ENCODE peak calls at places on chromosomes 5 and 9, in ten cellular contexts. Q is left lung, I is left ventricle myocardium inferior, A is OCI-LY7, K is heart right ventricle, Y is sigmoid colon, W is breast epithelium, S is RWPE2, N is SK-N-SH, H is adrenal gland. X is an unnamed sample. For H3K4me1, the result is how much of the 10 kb centered on the place peaks cover.

GRCh38 chr9:114288233-114289051 is 34.5 kb upstream of the ORM1 start:
- DNase-seq in Q (peak), I (peak), A (no peak), K (no peak), Y (peak), W (no peak), S (peak), N (no peak), H (no peak), X (peak)

GRCh38 chr5:137622850-137623249 is 113.0 kb downstream of the KLHL3 start:
- DNase-seq in Q (peak), I (peak), A (no peak), K (peak), Y (peak), W (peak), S (no peak), N (no peak), H (peak), X (peak)

GRCh38 chr9:128552744-128553221 is 396 bp downstream of the SPTAN1 start:
- DNase-seq in Q (peak), I (peak), A (peak), K (peak), Y (peak), W (peak), S (no peak), N (peak), H (peak), X (peak)

GRCh38 chr5:157471709-157472108 is 11.7 kb downstream of the NIPAL4 start:
- DNase-seq in Q (no peak), I (no peak), A (peak), K (no peak), Y (no peak), W (no peak), S (no peak), N (peak), H (no peak), X (no peak)

GRCh38 chr5:166165600-166165999 is 2125.8 kb upstream of the WWC1 start:
- DNase-seq in Q (no peak), I (no peak), A (no peak), K (no peak), Y (no peak), W (no peak), S (no peak), N (no peak), H (no peak), X (no peak)

GRCh38 chr9:93124793-93125192 is 9.3 kb downstream of the NINJ1 start:
- DNase-seq in Q (peak), I (no peak), A (no peak), K (no peak), Y (peak), W (no peak), S (peak), N (no peak), H (peak), X (peak)

GRCh38 chr9:132046456-132046855 is 33.2 kb downstream of the MED27 start:
- DNase-seq in Q (no peak), I (no peak), A (no peak), K (no peak), Y (no peak), W (no peak), S (no peak), N (no peak), H (no peak), X (no peak)

GRCh38 chr9:6590329-6590728 is 55.2 kb downstream of the GLDC start:
- DNase-seq in Q (no peak), I (no peak), A (no peak), K (no peak), Y (no peak), W (no peak), S (no peak), N (no peak), H (no peak), X (no peak)

GRCh38 chr5:116375926-116376325 is 198.7 kb downstream of the SEMA6A start:
- DNase-seq in Q (no peak), I (no peak), A (no peak), K (no peak), Y (no peak), W (no peak), S (no peak), N (no peak), H (no peak), X (no peak)

GRCh38 chr5:17105744-17106450 is 111.5 kb upstream of the BASP1 start:
- DNase-seq in Q (no peak), I (peak), A (no peak), K (no peak), Y (no peak), W (no peak), S (no peak), N (no peak), H (no peak), X (peak)

GRCh38 chr5:149666212-149666852 is 63.8 kb upstream of the PPARGC1B start:
- DNase-seq in Q (peak), I (no peak), A (no peak), K (no peak), Y (peak), W (no peak), S (no peak), N (no peak), H (no peak), X (no peak)

GRCh38 chr5:171808951-171809350 is 23.3 kb downstream of the SMIM23 start:
- DNase-seq in Q (no peak), I (no peak), A (no peak), K (no peak), Y (no peak), W (no peak), S (no peak), N (no peak), H (no peak), X (no peak)

GRCh38 chr9:120755827-120756434 is 37.3 kb downstream of the FBXW2 start:
- DNase-seq in Q (no peak), I (no peak), A (peak), K (no peak), Y (no peak), W (peak), S (no peak), N (peak), H (peak), X (peak)

GRCh38 chr9:95684516-95684915 is 167.7 kb upstream of the PTCH1 start:
- DNase-seq in Q (no peak), I (no peak), A (no peak), K (no peak), Y (no peak), W (no peak), S (no peak), N (no peak), H (no peak), X (no peak)

GRCh38 chr9:109934499-109935214 is 154.7 kb downstream of the PALM2AKAP2 start:
- DNase-seq in Q (no peak), I (no peak), A (no peak), K (no peak), Y (no peak), W (no peak), S (no peak), N (no peak), H (no peak), X (no peak)

GRCh38 chr5:170478306-170478705 is 25.5 kb upstream of the KCNIP1 start:
- DNase-seq in Q (no peak), I (no peak), A (no peak), K (no peak), Y (no peak), W (no peak), S (no peak), N (no peak), H (no peak), X (no peak)

GRCh38 chr5:131328536-131329186 is 64.8 kb downstream of the CDC42SE2 start:
- DNase-seq in Q (no peak), I (no peak), A (no peak), K (no peak), Y (no peak), W (no peak), S (no peak), N (no peak), H (no peak), X (no peak)

GRCh38 chr9:93996863-93997262 is 41.7 kb upstream of the BARX1 start:
- DNase-seq in Q (no peak), I (no peak), A (peak), K (no peak), Y (no peak), W (no peak), S (no peak), N (no peak), H (no peak), X (no peak)

GRCh38 chr5:152688561-152689274 is 283.6 kb upstream of the NMUR2 start:
- DNase-seq in Q (peak), I (no peak), A (no peak), K (no peak), Y (no peak), W (peak), S (peak), N (no peak), H (peak), X (peak)

GRCh38 chr5:1174122-1174936 is 27.1 kb upstream of the SLC6A19 start:
- DNase-seq in Q (peak), I (peak), A (peak), K (peak), Y (peak), W (no peak), S (peak), N (peak), H (peak), X (no peak)

GRCh38 chr5:143431789-143432188 is 28.3 kb upstream of the NR3C1 start:
- DNase-seq in Q (no peak), I (no peak), A (peak), K (no peak), Y (no peak), W (no peak), S (no peak), N (no peak), H (no peak), X (no peak)

GRCh38 chr5:158958048-158958994 is 141.4 kb downstream of the EBF1 start:
- DNase-seq in Q (no peak), I (no peak), A (peak), K (no peak), Y (no peak), W (no peak), S (no peak), N (no peak), H (no peak), X (no peak)

GRCh38 chr5:1418921-1419280 is 26.3 kb downstream of the SLC6A3 start:
- DNase-seq in Q (no peak), I (no peak), A (no peak), K (no peak), Y (no peak), W (no peak), S (no peak), N (no peak), H (no peak), X (no peak)

GRCh38 chr9:5698810-5699556 is 70.1 kb downstream of the RIC1 start:
- DNase-seq in Q (no peak), I (no peak), A (no peak), K (no peak), Y (no peak), W (no peak), S (no peak), N (no peak), H (no peak), X (no peak)

GRCh38 chr5:51544386-51544785 is 161.1 kb downstream of the ISL1 start:
- DNase-seq in Q (no peak), I (no peak), A (no peak), K (no peak), Y (no peak), W (no peak), S (no peak), N (no peak), H (no peak), X (no peak)

GRCh38 chr9:110555971-110556370 is 23.6 kb downstream of the SVEP1 start:
- DNase-seq in Q (no peak), I (peak), A (no peak), K (peak), Y (peak), W (peak), S (no peak), N (no peak), H (peak), X (peak)

GRCh38 chr9:30329441-30329840 is 2055.0 kb upstream of the ACO1 start:
- DNase-seq in Q (no peak), I (no peak), A (no peak), K (no peak), Y (no peak), W (no peak), S (no peak), N (no peak), H (no peak), X (no peak)

GRCh38 chr9:126609191-126609590 is 4.5 kb upstream of the LMX1B start:
- DNase-seq in Q (no peak), I (no peak), A (no peak), K (no peak), Y (peak), W (no peak), S (peak), N (peak), H (no peak), X (no peak)

GRCh38 chr9:13145340-13145739 is 134.2 kb downstream of the MPDZ start:
- DNase-seq in Q (no peak), I (no peak), A (no peak), K (no peak), Y (no peak), W (no peak), S (no peak), N (peak), H (no peak), X (no peak)

GRCh38 chr5:124927735-124928134 is 181.3 kb upstream of the ZNF608 start:
- DNase-seq in Q (no peak), I (no peak), A (no peak), K (no peak), Y (no peak), W (no peak), S (no peak), N (no peak), H (no peak), X (no peak)

GRCh38 chr9:72203205-72203803 is 54.1 kb downstream of the GDA start:
- DNase-seq in Q (no peak), I (no peak), A (peak), K (no peak), Y (no peak), W (no peak), S (no peak), N (peak), H (no peak), X (no peak)

GRCh38 chr5:178357127-178357526 is 124.5 kb upstream of the PHYKPL start:
- DNase-seq in Q (no peak), I (peak), A (no peak), K (peak), Y (no peak), W (no peak), S (no peak), N (peak), H (no peak), X (no peak)

GRCh38 chr9:13552606-13553215 is 273.2 kb upstream of the MPDZ start:
- DNase-seq in Q (no peak), I (no peak), A (no peak), K (no peak), Y (no peak), W (no peak), S (no peak), N (no peak), H (no peak), X (no peak)

GRCh38 chr5:178106556-178107239 is 6.6 kb upstream of the N4BP3 start:
- DNase-seq in Q (no peak), I (no peak), A (no peak), K (no peak), Y (no peak), W (no peak), S (no peak), N (no peak), H (no peak), X (no peak)

GRCh38 chr9:127341152-127341551 is 55.8 kb upstream of the SLC2A8 start:
- DNase-seq in Q (no peak), I (no peak), A (no peak), K (no peak), Y (peak), W (no peak), S (no peak), N (no peak), H (no peak), X (no peak)

GRCh38 chr9:70874451-70874850 is 247.0 kb downstream of the TRPM3 start:
- DNase-seq in Q (no peak), I (no peak), A (no peak), K (no peak), Y (no peak), W (no peak), S (no peak), N (no peak), H (no peak), X (no peak)

GRCh38 chr9:120891255-120891954 is 14.4 kb upstream of the PHF19 start:
- DNase-seq in Q (no peak), I (no peak), A (peak), K (no peak), Y (no peak), W (no peak), S (no peak), N (no peak), H (no peak), X (no peak)

GRCh38 chr5:177389368-177390169 is 5.3 kb downstream of the SLC34A1 start:
- DNase-seq in Q (peak), I (no peak), A (peak), K (no peak), Y (no peak), W (peak), S (peak), N (no peak), H (no peak), X (peak)

GRCh38 chr9:129270205-129270604 is 92.1 kb upstream of the IER5L start:
- DNase-seq in Q (no peak), I (peak), A (peak), K (no peak), Y (no peak), W (no peak), S (no peak), N (no peak), H (no peak), X (no peak)

GRCh38 chr5:10218658-10219057 is 31.0 kb downstream of the ATPSCKMT start:
- DNase-seq in Q (no peak), I (no peak), A (no peak), K (no peak), Y (no peak), W (no peak), S (no peak), N (no peak), H (no peak), X (no peak)
- H3K4me1 ChIP-seq in Q (under half), I (under half), A (under half), K (under half), Y (under half), W (under half), S (under half), N (under half), H (under half), X (under half)

GRCh38 chr5:140176028-140176382 is 1.0 kb downstream of the CYSTM1 start:
- DNase-seq in Q (no peak), I (no peak), A (no peak), K (no peak), Y (no peak), W (no peak), S (no peak), N (no peak), H (no peak), X (no peak)

GRCh38 chr5:140181002-140181483 is 6.1 kb downstream of the CYSTM1 start:
- DNase-seq in Q (no peak), I (no peak), A (no peak), K (no peak), Y (no peak), W (no peak), S (no peak), N (peak), H (no peak), X (no peak)

GRCh38 chr5:140178082-140178410 is 3.1 kb downstream of the CYSTM1 start:
- DNase-seq in Q (no peak), I (no peak), A (no peak), K (no peak), Y (no peak), W (no peak), S (no peak), N (no peak), H (peak), X (no peak)

GRCh38 chr5:140181525-140181924 is 6.5 kb downstream of the CYSTM1 start:
- DNase-seq in Q (no peak), I (no peak), A (no peak), K (no peak), Y (no peak), W (no peak), S (no peak), N (no peak), H (no peak), X (no peak)

DNA sequence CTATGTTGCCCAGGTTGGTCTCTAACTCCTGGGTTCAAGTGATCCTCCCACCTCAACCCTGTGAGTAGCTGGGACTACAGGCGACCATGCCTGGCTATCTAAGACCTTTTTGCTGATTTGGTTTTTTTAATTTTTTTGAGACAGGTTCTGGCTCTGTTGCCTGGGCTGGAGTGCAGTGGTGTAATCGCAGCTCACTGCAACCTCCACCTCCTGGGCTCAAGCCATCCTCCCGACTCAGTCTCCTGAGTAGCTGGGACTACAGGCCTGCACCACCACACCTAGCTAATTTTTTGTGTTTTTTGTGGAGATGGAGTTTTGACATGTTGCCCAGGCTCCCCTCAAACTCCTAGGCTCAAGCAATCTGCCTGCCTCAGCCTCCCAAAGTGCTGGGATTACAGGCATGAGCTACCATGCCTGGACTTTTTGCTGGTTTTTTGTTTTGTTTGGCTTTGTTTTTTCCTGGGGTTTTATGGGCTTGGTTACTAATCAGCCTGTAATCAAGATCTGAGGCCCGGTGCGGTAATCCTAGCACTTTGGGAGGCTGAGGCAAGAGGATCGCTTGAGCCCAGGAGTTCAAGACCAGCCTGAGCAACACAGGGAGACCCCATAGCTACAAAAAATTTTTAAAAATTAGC is 3.6 kb downstream of the CYSTM1 start:
- DNase-seq in Q (no peak), I (no peak), A (no peak), K (no peak), Y (no peak), W (no peak), S (no peak), N (no peak), H (no peak), X (no peak)
- H3K4me1 ChIP-seq in Q (half or more), I (half or more), A (under half), K (half or more), Y (under half), W (under half), S (under half), N (under half), H (under half), X (under half)

GRCh38 chr5:90558344-90559192 is at the start of gene ADGRV1:
- DNase-seq in Q (peak), I (peak), A (no peak), K (peak), Y (no peak), W (peak), S (peak), N (peak), H (peak), X (no peak)
- H3K4me1 ChIP-seq in Q (under half), I (under half), A (under half), K (under half), Y (under half), W (under half), S (under half), N (under half), H (under half), X (under half)

GRCh38 chr5:77798448-77798847 is 22.3 kb upstream of the TBCA start:
- DNase-seq in Q (no peak), I (no peak), A (no peak), K (no peak), Y (no peak), W (no peak), S (no peak), N (no peak), H (no peak), X (no peak)
- H3K4me1 ChIP-seq in Q (under half), I (under half), A (under half), K (under half), Y (under half), W (under half), S (under half), N (under half), H (under half), X (under half)

GRCh38 chr5:141613344-141613743 is 5.5 kb downstream of the DIAPH1 start:
- DNase-seq in Q (no peak), I (no peak), A (no peak), K (no peak), Y (no peak), W (no peak), S (no peak), N (no peak), H (no peak), X (no peak)
- H3K4me1 ChIP-seq in Q (half or more), I (half or more), A (half or more), K (under half), Y (under half), W (under half), S (under half), N (under half), H (under half), X (under half)

DNA sequence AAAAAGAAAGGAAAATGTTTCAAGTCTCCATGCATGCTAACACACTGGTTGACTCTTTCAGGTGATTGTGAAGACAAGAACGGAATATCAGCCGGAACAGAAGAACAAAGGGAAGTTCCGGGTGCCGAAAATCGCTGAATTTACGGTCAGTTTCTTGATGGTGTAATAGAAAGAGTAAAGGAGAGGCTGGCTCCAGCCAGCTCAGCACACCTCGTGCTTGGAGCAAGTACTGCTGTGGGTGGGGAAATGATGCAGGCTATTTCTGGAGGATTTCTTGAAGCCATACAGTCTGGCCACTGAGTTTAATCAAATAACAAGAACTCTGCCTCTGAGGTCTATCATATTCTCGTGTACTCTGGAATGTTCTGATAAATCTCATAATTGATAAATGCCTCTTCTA is 18.7 kb downstream of the NSG2 start:
- DNase-seq in Q (no peak), I (no peak), A (no peak), K (no peak), Y (no peak), W (no peak), S (no peak), N (no peak), H (no peak), X (no peak)
- H3K4me1 ChIP-seq in Q (under half), I (under half), A (under half), K (under half), Y (under half), W (under half), S (under half), N (under half), H (under half), X (under half)

GRCh38 chr5:59139695-59140094 is 556.8 kb downstream of the RAB3C start:
- DNase-seq in Q (no peak), I (no peak), A (no peak), K (no peak), Y (no peak), W (no peak), S (no peak), N (no peak), H (no peak), X (no peak)
- H3K4me1 ChIP-seq in Q (under half), I (under half), A (under half), K (under half), Y (under half), W (under half), S (under half), N (under half), H (under half), X (under half)

GRCh38 chr9:136616307-136616635 is 46.4 kb upstream of the EGFL7 start:
- DNase-seq in Q (no peak), I (peak), A (no peak), K (peak), Y (no peak), W (no peak), S (no peak), N (no peak), H (no peak), X (no peak)
- H3K4me1 ChIP-seq in Q (half or more), I (under half), A (under half), K (under half), Y (under half), W (under half), S (under half), N (under half), H (under half), X (under half)